ENCODE peak calls at places on chromosomes 7 and 10, in nine cellular contexts. F is thyroid gland, X is heart left ventricle, H is Peyer's patch, A is HCT116, I is H1, G is A549, W is suprapubic skin, Q is adrenal gland. T is an unnamed sample.

GRCh38 chr7:20220824-20221547 is 3.8 kb upstream of the MACC1 start:
- DNase-seq in F (no peak), X (no peak), H (no peak), A (no peak), I (no peak), G (no peak), W (no peak), Q (no peak), T (no peak)

GRCh38 chr10:43901744-43902504 is 253.2 kb upstream of the ZNF32 start:
- DNase-seq in F (no peak), X (no peak), H (no peak), A (no peak), I (no peak), G (no peak), W (no peak), Q (no peak), T (no peak)

GRCh38 chr10:100807241-100808050 is 62.1 kb downstream of the PAX2 start:
- DNase-seq in F (no peak), X (no peak), H (no peak), A (no peak), I (no peak), G (no peak), W (no peak), Q (no peak), T (no peak)

GRCh38 chr10:47165168-47165710 is 134.8 kb upstream of the GDF10 start:
- DNase-seq in F (no peak), X (no peak), H (no peak), A (no peak), I (no peak), G (no peak), W (no peak), Q (no peak), T (no peak)

GRCh38 chr7:74627699-74628411 is 29.7 kb upstream of the GTF2I start:
- DNase-seq in F (peak), X (no peak), H (peak), A (no peak), I (no peak), G (no peak), W (no peak), Q (peak), T (no peak)

GRCh38 chr7:51244053-51244452 is 72.6 kb downstream of the COBL start:
- DNase-seq in F (no peak), X (no peak), H (peak), A (no peak), I (no peak), G (no peak), W (no peak), Q (no peak), T (peak)

GRCh38 chr7:141156446-141156845 is 82.6 kb downstream of the TMEM178B start:
- DNase-seq in F (no peak), X (no peak), H (no peak), A (no peak), I (no peak), G (no peak), W (no peak), Q (no peak), T (no peak)

GRCh38 chr10:122176232-122176865 is 94.7 kb upstream of the BTBD16 start:
- DNase-seq in F (no peak), X (no peak), H (no peak), A (no peak), I (no peak), G (no peak), W (no peak), Q (no peak), T (no peak)

GRCh38 chr10:24701447-24701846 is 22.2 kb downstream of the ARHGAP21 start:
- DNase-seq in F (no peak), X (no peak), H (no peak), A (no peak), I (no peak), G (no peak), W (no peak), Q (no peak), T (no peak)

GRCh38 chr10:89490589-89491335 is 44.6 kb downstream of the SLC16A12 start:
- DNase-seq in F (no peak), X (no peak), H (no peak), A (no peak), I (no peak), G (no peak), W (no peak), Q (no peak), T (no peak)

GRCh38 chr10:62738916-62739315 is 65.6 kb upstream of the ADO start:
- DNase-seq in F (no peak), X (no peak), H (no peak), A (no peak), I (no peak), G (no peak), W (no peak), Q (no peak), T (no peak)

GRCh38 chr10:102994551-102995295 is 76.6 kb downstream of the CNNM2 start:
- DNase-seq in F (peak), X (no peak), H (no peak), A (no peak), I (no peak), G (no peak), W (no peak), Q (no peak), T (no peak)

GRCh38 chr10:61136151-61136550 is 192.2 kb upstream of the RHOBTB1 start:
- DNase-seq in F (no peak), X (no peak), H (no peak), A (no peak), I (no peak), G (no peak), W (no peak), Q (no peak), T (no peak)

GRCh38 chr10:98482096-98482495 is 35.4 kb upstream of the HPS1 start:
- DNase-seq in F (no peak), X (no peak), H (no peak), A (no peak), I (no peak), G (no peak), W (no peak), Q (no peak), T (no peak)

GRCh38 chr10:98477861-98478260 is 31.1 kb upstream of the HPS1 start:
- DNase-seq in F (no peak), X (no peak), H (no peak), A (no peak), I (no peak), G (no peak), W (no peak), Q (no peak), T (no peak)

GRCh38 chr10:98474628-98475027 is 27.9 kb upstream of the HPS1 start:
- DNase-seq in F (no peak), X (no peak), H (no peak), A (no peak), I (no peak), G (no peak), W (no peak), Q (no peak), T (no peak)

GRCh38 chr10:98481418-98481945 is 34.7 kb upstream of the HPS1 start:
- DNase-seq in F (no peak), X (no peak), H (no peak), A (no peak), I (no peak), G (no peak), W (no peak), Q (no peak), T (no peak)

DNA sequence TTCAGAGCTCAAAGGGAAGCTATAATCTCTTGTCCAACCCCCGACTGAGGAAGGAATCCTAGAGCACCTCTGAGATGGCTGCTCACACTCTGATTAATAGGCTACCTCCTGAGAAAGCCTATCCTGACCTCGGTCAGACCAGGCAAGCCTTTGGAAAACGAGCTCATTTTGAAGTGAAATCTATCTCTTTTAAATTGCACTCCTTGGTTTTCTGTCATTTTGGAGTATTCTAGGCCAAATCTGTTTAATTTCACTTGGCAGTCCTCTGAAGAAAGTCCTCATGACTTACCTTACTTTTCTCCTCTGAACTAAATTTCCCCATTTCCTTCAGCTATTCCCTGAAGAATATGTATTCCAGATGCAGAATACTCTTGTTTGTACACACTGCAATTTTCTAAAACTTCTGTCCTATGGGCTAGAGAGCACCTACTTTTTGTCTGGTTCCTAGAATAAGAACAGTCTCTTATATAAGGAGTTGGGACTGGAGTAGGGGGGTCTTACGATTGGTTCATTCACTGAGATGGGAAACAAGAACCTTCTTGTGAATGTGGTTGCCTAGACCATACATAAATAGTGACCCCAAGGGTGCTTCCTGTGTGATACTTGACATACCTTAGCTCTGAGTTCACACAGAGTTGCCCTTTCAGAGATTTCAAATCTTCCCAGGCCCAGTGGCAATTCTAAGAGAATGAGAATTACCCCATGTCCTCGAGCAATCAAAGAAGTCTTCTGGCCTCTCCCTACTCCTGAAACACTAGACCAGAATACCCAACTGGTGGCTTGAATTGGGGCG is 31.9 kb upstream of the HPS1 start:
- DNase-seq in F (no peak), X (no peak), H (no peak), A (no peak), I (no peak), G (no peak), W (no peak), Q (no peak), T (no peak)
- TF ChIP-seq POLR2A in F (no peak), X (no peak), H (no peak), A (no peak), I (no peak), G (no peak), W (no peak), Q (no peak), T (no peak)

DNA sequence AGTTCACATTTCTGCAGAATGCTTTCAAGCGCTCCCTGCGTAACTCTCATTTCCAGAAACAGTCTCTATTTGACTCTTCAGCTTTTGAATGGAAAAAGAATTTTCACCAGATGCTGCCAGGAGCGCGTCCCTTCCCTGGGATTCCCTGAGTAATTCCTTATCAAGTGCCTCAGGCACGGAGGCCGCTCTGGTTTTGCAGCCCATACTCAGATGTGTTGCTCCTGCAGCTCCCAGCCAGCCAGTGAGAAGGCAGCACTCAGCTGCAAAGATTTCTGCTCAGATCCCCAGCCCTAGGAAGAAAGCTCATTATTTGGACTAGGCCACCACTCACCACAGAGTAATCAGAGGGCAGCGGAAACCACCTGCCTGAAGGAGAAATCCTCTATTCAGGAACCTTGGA is 161.1 kb upstream of the CHST15 start:
- DNase-seq in F (no peak), X (no peak), H (no peak), A (no peak), I (no peak), G (no peak), W (no peak), Q (no peak), T (no peak)
- H3K27ac ChIP-seq in F (no peak), X (no peak), H (no peak), A (no peak), I (no peak), G (no peak), W (no peak), Q (no peak), T (no peak)

DNA sequence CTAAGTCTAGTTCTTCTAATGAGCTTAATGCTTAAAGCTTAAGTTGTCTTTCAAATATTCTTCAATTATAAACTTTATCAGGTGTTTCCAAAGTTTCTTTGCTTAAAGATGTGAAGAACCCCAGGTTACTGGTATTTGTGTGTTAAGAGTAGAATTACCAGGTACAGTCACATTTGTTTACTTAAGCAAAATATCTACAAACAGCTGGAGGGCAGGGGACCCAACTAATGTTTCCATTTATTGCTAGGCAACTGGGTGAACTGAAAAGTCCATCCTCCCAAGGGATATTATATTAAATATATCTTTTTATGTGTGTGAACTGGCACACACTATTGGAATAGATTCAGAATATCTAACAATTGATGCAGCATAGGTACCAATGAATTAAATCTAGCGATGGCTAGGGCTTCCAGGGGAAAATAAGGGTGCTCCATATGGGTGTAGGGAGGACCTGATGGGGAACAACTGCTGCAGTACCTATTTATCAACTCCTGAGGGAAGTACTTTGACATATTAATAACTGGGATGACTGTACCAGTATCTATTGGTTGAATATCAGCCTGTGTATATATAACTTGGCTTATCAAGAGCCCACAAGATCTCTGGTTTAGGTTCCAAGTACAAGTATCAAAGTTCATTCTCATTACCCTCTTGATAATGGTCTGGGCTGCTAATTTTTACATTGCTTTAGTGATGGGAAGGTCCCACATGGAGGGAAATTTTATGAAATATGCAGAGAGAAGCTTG is 10.3 kb upstream of the AGR3 start:
- DNase-seq in F (no peak), X (no peak), H (no peak), A (no peak), I (no peak), G (no peak), W (no peak), Q (no peak), T (no peak)
- TF ChIP-seq POLR2A in F (no peak), X (no peak), H (no peak), A (no peak), I (no peak), G (no peak), W (no peak), Q (no peak), T (no peak)

DNA sequence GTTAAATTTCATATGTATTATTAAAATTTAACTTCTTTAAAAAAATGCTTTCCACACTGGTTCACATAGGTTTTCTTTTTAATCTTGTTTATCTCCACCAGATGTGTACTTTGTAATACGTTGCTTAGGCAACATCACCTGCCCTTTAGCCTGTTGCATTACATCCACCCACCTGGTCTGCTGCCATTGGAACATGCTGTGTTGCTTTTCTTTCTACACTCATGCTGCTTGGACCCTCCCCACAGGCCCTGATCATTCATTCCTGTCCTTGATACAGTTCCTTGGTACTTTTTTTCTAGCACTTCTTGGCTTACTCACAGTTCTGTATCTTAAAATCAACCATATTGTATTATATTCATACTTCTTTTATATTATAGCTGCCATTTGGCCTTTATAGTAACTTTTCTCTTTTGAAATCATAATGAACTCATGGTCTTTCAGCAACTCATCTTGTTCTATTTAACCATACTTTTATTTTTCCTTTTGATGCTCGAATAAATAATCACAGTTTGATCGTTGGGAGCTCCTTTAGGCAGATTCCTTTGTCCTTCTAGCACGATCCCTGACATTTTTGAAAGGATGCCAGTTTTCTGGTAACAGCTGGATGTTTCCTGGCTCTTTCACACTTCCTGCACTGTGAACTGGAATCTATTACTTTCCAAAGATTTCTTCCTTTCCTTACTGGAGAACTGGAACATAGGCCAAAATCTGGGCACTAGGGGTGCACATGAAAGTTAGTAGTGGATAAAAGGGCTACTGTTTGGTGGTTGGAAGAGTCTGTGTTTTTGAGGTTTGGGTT is 125.0 kb downstream of the CDK14 start:
- DNase-seq in F (peak), X (no peak), H (peak), A (no peak), I (no peak), G (no peak), W (no peak), Q (no peak), T (no peak)
- H3K27ac ChIP-seq in F (peak), X (peak), H (peak), A (no peak), I (no peak), G (no peak), W (no peak), Q (no peak), T (no peak)

DNA sequence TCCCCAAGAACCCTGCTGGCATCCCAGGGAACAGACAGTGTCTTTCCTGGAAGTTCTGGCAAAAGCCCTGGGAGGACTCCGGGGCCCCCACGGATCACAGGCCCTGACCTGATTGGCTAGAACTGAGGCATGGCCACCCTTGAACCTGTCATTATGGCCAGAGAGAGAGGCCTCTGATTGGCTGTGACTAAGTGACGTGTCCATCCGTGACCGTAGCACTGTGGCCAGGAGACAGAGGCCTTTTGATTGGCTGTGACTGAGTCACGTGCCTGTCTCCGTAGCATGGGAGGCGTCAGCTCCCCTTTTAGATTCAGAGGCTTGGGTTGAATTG is 163.8 kb downstream of the RGS10 start:
- DNase-seq in F (no peak), X (no peak), H (no peak), A (no peak), I (no peak), G (no peak), W (peak), Q (no peak), T (no peak)
- TF ChIP-seq POLR2A in F (no peak), X (no peak), H (no peak), A (no peak), I (no peak), G (no peak), W (no peak), Q (no peak), T (no peak)

DNA sequence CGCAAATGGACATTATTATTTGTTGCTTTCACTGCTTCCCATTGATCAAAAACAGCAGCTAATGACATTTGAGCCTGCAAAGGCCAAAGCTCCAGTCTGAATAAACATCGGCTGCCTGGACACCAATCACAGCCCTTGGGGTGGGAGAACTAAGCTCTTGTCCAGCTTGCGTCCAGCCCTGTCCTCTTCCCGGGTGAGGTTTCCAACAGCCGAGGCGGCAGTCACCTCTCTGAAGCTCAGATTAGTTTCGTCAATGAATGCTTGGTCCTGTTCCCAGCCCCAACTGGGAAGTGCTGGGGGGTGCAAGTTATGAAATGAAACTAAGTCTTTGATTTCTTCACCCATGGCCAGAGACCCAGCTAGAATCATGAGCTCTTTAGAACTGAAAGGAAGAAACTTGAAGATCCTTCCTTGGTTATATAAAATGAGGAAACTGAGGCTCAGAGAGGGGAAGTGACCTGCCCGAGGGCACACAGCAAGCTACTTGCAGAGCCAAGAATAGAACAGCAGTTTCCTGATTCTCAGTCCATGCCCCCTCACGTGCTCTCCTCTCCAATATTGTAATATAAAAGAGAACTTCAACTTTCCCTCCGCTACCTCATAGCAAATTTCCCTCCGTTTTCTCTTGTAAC is 114.0 kb upstream of the TCF7L2 start:
- DNase-seq in F (peak), X (peak), H (peak), A (no peak), I (no peak), G (no peak), W (no peak), Q (peak), T (no peak)
- H3K27ac ChIP-seq in F (no peak), X (no peak), H (no peak), A (no peak), I (no peak), G (no peak), W (no peak), Q (no peak), T (no peak)

T was measured in vagina.